ENCODE peak calls at places on chromosomes 6 and 20, in five cellular contexts. O is IMR-90, K is WTC11, C is type B pancreatic cell, P is lower lobe of right lung. N is an unnamed sample.

GRCh38 chr6:158647501-158647900 is 2.4 kb upstream of the SYTL3 start:
- DNase-seq in O (peak; percentile 41), K (no peak), C (peak; percentile 4), P (no peak), N (no peak)

GRCh38 chr20:56285496-56285895 is 37.0 kb downstream of the MC3R start:
- DNase-seq in O (no peak), K (no peak), C (no peak), P (no peak), N (no peak)

GRCh38 chr6:143397229-143398222 is 53.0 kb downstream of the ADAT2 start:
- DNase-seq in O (peak; percentile 46), K (peak; percentile 38), C (no peak), P (peak; percentile 77), N (no peak)

GRCh38 chr6:140156131-140156530 is 781.7 kb upstream of the CITED2 start:
- DNase-seq in O (no peak), K (no peak), C (no peak), P (no peak), N (no peak)

GRCh38 chr6:36856277-36856676 is 17.0 kb upstream of the CPNE5 start:
- DNase-seq in O (no peak), K (no peak), C (no peak), P (no peak), N (no peak)

GRCh38 chr6:131063028-131063763 is at the start of gene EPB41L2:
- DNase-seq in O (peak; percentile 86), K (peak; percentile 92), C (peak; percentile 91), P (peak; percentile 90), N (peak; percentile 83)

GRCh38 chr6:7701212-7701834 is 24.6 kb upstream of the BMP6 start:
- DNase-seq in O (no peak), K (no peak), C (no peak), P (no peak), N (no peak)

GRCh38 chr6:5846889-5847288 is 159.8 kb downstream of the NRN1 start:
- DNase-seq in O (no peak), K (no peak), C (no peak), P (no peak), N (no peak)

GRCh38 chr6:31090275-31090972 is 22.0 kb downstream of the C6orf15 start:
- DNase-seq in O (no peak), K (no peak), C (no peak), P (no peak), N (no peak)

GRCh38 chr6:81806793-81807565 is 54.5 kb upstream of the TENT5A start:
- DNase-seq in O (no peak), K (no peak), C (no peak), P (no peak), N (no peak)

GRCh38 chr6:16078064-16078463 is 50.8 kb upstream of the MYLIP start:
- DNase-seq in O (no peak), K (no peak), C (no peak), P (no peak), N (no peak)

GRCh38 chr6:105209950-105210706 is 30.3 kb upstream of the POPDC3 start:
- DNase-seq in O (peak; percentile 85), K (no peak), C (no peak), P (no peak), N (no peak)

GRCh38 chr6:12092762-12093161 is 80.7 kb downstream of the HIVEP1 start:
- DNase-seq in O (peak; percentile 34), K (no peak), C (no peak), P (no peak), N (no peak)

GRCh38 chr6:170545405-170545804 is 7.7 kb downstream of the PSMB1 start:
- DNase-seq in O (peak; percentile 93), K (no peak), C (no peak), P (no peak), N (no peak)

GRCh38 chr6:82818727-82819126 is 246.9 kb downstream of the UBE3D start:
- DNase-seq in O (peak; percentile 70), K (no peak), C (no peak), P (no peak), N (no peak)

GRCh38 chr6:109977791-109978173 is 329 bp upstream of the GPR6 start:
- DNase-seq in O (no peak), K (no peak), C (no peak), P (no peak), N (no peak)

GRCh38 chr6:4647414-4648365 is 128.5 kb upstream of the CDYL start:
- DNase-seq in O (peak; percentile 84), K (peak; percentile 88), C (peak; percentile 82), P (peak; percentile 77), N (peak; percentile 53)

GRCh38 chr6:166157930-166158617 is 9.6 kb downstream of the TBXT start:
- DNase-seq in O (no peak), K (no peak), C (no peak), P (no peak), N (no peak)

GRCh38 chr20:42652261-42652660 is 537.4 kb downstream of the PTPRT start:
- DNase-seq in O (no peak), K (no peak), C (no peak), P (no peak), N (no peak)

GRCh38 chr6:51559059-51559458 is 528.4 kb downstream of the PKHD1 start:
- DNase-seq in O (no peak), K (no peak), C (no peak), P (no peak), N (no peak)

GRCh38 chr20:63534831-63535651 is 2.1 kb downstream of the PTK6 start:
- DNase-seq in O (no peak), K (peak; percentile 20), C (no peak), P (peak; percentile 54), N (no peak)

GRCh38 chr6:142938510-142938909 is 6.5 kb downstream of the HIVEP2 start:
- DNase-seq in O (no peak), K (no peak), C (no peak), P (no peak), N (no peak)

GRCh38 chr20:42752620-42753019 is 437.1 kb downstream of the PTPRT start:
- DNase-seq in O (no peak), K (no peak), C (no peak), P (no peak), N (no peak)

GRCh38 chr20:4812641-4813075 is 90.9 kb downstream of the PRND start:
- DNase-seq in O (no peak), K (no peak), C (no peak), P (no peak), N (no peak)

GRCh38 chr6:112253842-112254816 is at the start of gene LAMA4:
- DNase-seq in O (peak; percentile 69), K (peak; percentile 39), C (peak; percentile 76), P (peak; percentile 53), N (no peak)

GRCh38 chr6:109595998-109596397 is 95.0 kb downstream of the AK9 start:
- DNase-seq in O (peak; percentile 57), K (peak; percentile 20), C (no peak), P (no peak), N (no peak)

GRCh38 chr6:166330612-166331011 is 11.7 kb downstream of the SFT2D1 start:
- DNase-seq in O (peak; percentile 23), K (peak; percentile 90), C (no peak), P (no peak), N (no peak)

GRCh38 chr6:154386848-154387717 is 30.5 kb upstream of the IPCEF1 start:
- DNase-seq in O (peak; percentile 97), K (no peak), C (no peak), P (no peak), N (no peak)

GRCh38 chr20:60046011-60046413 is 87.8 kb downstream of the CDH26 start:
- DNase-seq in O (peak; percentile 72), K (no peak), C (no peak), P (no peak), N (no peak)

GRCh38 chr6:80769101-80769500 is 662.6 kb downstream of the BCKDHB start:
- DNase-seq in O (peak; percentile 90), K (no peak), C (no peak), P (no peak), N (no peak)

GRCh38 chr6:169251822-169252804 is 1.5 kb downstream of the THBS2 start:
- DNase-seq in O (no peak), K (no peak), C (no peak), P (no peak), N (no peak)

GRCh38 chr20:34058831-34059230 is 53.2 kb downstream of the EIF2S2 start:
- DNase-seq in O (peak; percentile 23), K (no peak), C (no peak), P (no peak), N (no peak)

GRCh38 chr6:63510786-63511185 is 61.5 kb upstream of the LOC128125822 start:
- DNase-seq in O (no peak), K (no peak), C (no peak), P (no peak), N (no peak)

GRCh38 chr6:63510353-63510686 is 62.0 kb upstream of the LOC128125822 start:
- DNase-seq in O (no peak), K (no peak), C (no peak), P (no peak), N (no peak)

GRCh38 chr6:63509652-63510352 is 62.5 kb upstream of the LOC128125822 start:
- DNase-seq in O (peak; percentile 35), K (no peak), C (no peak), P (no peak), N (no peak)

GRCh38 chr6:63504777-63505384 is 67.4 kb upstream of the LOC128125822 start:
- DNase-seq in O (no peak), K (no peak), C (no peak), P (no peak), N (no peak)

DNA sequence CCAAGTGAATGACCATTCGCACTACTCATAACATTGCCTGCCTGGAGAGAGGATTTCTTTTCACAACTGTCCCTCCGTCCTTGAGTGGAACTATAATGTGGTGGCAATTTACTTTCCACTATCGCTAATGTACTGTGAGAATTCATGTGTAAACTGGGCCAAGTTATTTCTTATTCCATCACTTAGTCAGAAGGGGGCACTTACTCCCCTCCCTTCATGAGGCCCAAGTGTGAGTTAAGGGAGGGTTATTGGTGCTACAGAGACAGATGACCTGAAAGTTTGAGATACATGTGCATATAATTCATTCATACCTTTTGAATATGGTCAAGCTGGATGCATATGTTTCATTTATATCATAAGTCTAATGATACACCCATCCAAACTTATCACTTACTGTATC is 65.2 kb upstream of the LOC128125822 start:
- DNase-seq in O (no peak), K (no peak), C (no peak), P (no peak), N (no peak)
- TF ChIP-seq CTCF in O (no peak), K (no peak), C (no peak), P (no peak), N (no peak)

GRCh38 chr20:24993337-24994185 is 1.0 kb upstream of the APMAP start:
- DNase-seq in O (peak; percentile 57), K (no peak), C (no peak), P (no peak), N (no peak)
- TF ChIP-seq CTCF in O (peak; percentile 53), K (no peak), C (peak; percentile 55), P (peak; percentile 43), N (no peak)

GRCh38 chr20:61980647-61981583 is 84.8 kb downstream of the TAF4 start:
- DNase-seq in O (no peak), K (peak; percentile 76), C (no peak), P (no peak), N (no peak)
- TF ChIP-seq CTCF in O (peak; percentile 12), K (peak; percentile 59), C (peak; percentile 65), P (peak; percentile 41), N (no peak)

DNA sequence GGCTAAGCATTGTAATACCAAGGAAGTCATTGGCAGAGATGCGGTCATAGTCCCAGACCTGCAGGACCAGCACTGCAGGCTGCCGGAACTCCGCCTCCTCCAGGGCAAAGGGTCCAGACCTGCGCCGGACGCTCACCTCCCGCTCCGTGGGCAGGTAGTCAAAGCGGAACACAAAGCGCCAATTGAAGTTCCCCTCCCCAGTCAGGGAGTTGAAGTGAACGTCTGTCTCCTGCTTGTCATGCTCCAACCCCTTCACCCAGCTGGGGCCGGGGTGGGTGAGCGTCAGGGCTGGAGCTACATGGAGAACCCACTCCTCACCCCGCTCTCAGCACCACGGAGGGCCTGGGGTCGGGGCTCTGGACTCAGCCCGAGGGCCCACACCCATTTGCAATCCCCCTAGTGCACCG is 18.2 kb downstream of the ERGIC3 start:
- DNase-seq in O (no peak), K (no peak), C (no peak), P (no peak), N (no peak)
- TF ChIP-seq CTCF in O (no peak), K (no peak), C (no peak), P (no peak), N (no peak)